ENCODE peak calls at places on chromosomes 16 and 17, in seven cellular contexts. B is NCI-H2081; P is fibroblast of pulmonary artery; D is RPMI8226; J is activated naive CD8-positive, alpha-beta T cell treated with anti-CD3 and anti-CD28 coated beads for 36 hours; Z is caudate nucleus; L is activated CD4-positive, alpha-beta T cell treated with anti-CD3 and anti-CD28 coated beads, Interleukin-2, amount 50 U/mL, for 48 hours. S is an unnamed sample.

GRCh38 chr16:588639-588888 is 1.3 kb upstream of the RAB40C start:
- DNase-seq in B (no peak), P (peak; percentile 69), D (peak; percentile 70), J (peak; percentile 73), Z (no peak), L (peak; percentile 60), S (peak; percentile 72)

GRCh38 chr17:69223809-69224208 is 4.8 kb downstream of the ABCA10 start:
- DNase-seq in B (no peak), P (peak; percentile 81), D (no peak), J (no peak), Z (no peak), L (no peak), S (no peak)

GRCh38 chr17:50879086-50879485 is 12.9 kb upstream of the TOB1 start:
- DNase-seq in B (no peak), P (no peak), D (no peak), J (no peak), Z (no peak), L (no peak), S (no peak)

GRCh38 chr17:49823614-49824013 is 24.3 kb downstream of the TAC4 start:
- DNase-seq in B (no peak), P (no peak), D (no peak), J (no peak), Z (no peak), L (no peak), S (no peak)

GRCh38 chr17:64103751-64104364 is 26.1 kb downstream of the ERN1 start:
- DNase-seq in B (no peak), P (peak; percentile 70), D (peak; percentile 83), J (no peak), Z (no peak), L (no peak), S (peak; percentile 17)

GRCh38 chr16:69469807-69470561 is 45.6 kb downstream of the CYB5B start:
- DNase-seq in B (no peak), P (no peak), D (no peak), J (peak; percentile 57), Z (no peak), L (peak; percentile 30), S (no peak)

GRCh38 chr16:81548901-81549546 is 104.4 kb downstream of the CMIP start:
- DNase-seq in B (no peak), P (no peak), D (no peak), J (no peak), Z (no peak), L (no peak), S (no peak)

GRCh38 chr16:84647830-84648594 is at the start of gene KLHL36:
- DNase-seq in B (no peak), P (peak; percentile 23), D (peak; percentile 57), J (peak; percentile 82), Z (peak; percentile 72), L (peak; percentile 70), S (peak; percentile 40)

GRCh38 chr17:34993031-34993430 is 12.7 kb downstream of the LIG3 start:
- DNase-seq in B (no peak), P (no peak), D (no peak), J (no peak), Z (no peak), L (no peak), S (no peak)

GRCh38 chr17:32241521-32242094 is 24.0 kb upstream of the RHBDL3 start:
- DNase-seq in B (no peak), P (no peak), D (no peak), J (no peak), Z (no peak), L (no peak), S (no peak)

GRCh38 chr16:19005561-19006445 is 22.1 kb downstream of the TMC7 start:
- DNase-seq in B (no peak), P (peak; percentile 20), D (peak; percentile 34), J (no peak), Z (peak; percentile 86), L (no peak), S (no peak)

GRCh38 chr17:81440511-81441244 is 45.4 kb downstream of the BAHCC1 start:
- DNase-seq in B (peak; percentile 55), P (no peak), D (peak; percentile 69), J (peak; percentile 40), Z (no peak), L (no peak), S (peak; percentile 36)

GRCh38 chr17:9003355-9004131 is 17.8 kb upstream of the NTN1 start:
- DNase-seq in B (no peak), P (no peak), D (no peak), J (no peak), Z (no peak), L (no peak), S (no peak)

GRCh38 chr16:12500771-12501170 is 302.9 kb downstream of the CPPED1 start:
- DNase-seq in B (no peak), P (no peak), D (no peak), J (no peak), Z (no peak), L (no peak), S (no peak)

GRCh38 chr17:12789075-12789975 is at the start of gene ARHGAP44:
- DNase-seq in B (peak; percentile 2), P (peak; percentile 65), D (peak; percentile 22), J (peak; percentile 34), Z (peak; percentile 71), L (peak; percentile 19), S (no peak)

GRCh38 chr16:85151603-85152413 is 39.5 kb upstream of the CIBAR2 start:
- DNase-seq in B (peak; percentile 37), P (peak; percentile 80), D (no peak), J (no peak), Z (peak; percentile 63), L (no peak), S (no peak)

GRCh38 chr17:2996938-2997670 is 66.3 kb downstream of the OR1D5 start:
- DNase-seq in B (no peak), P (no peak), D (no peak), J (no peak), Z (no peak), L (no peak), S (no peak)

GRCh38 chr17:46192211-46192483 is 1.1 kb downstream of the KANSL1 start:
- DNase-seq in B (no peak), P (no peak), D (no peak), J (no peak), Z (no peak), L (no peak), S (peak; percentile 68)

GRCh38 chr16:22945361-22945760 is 131.4 kb downstream of the HS3ST2 start:
- DNase-seq in B (no peak), P (no peak), D (no peak), J (no peak), Z (no peak), L (no peak), S (no peak)

GRCh38 chr16:82005491-82005830 is 5.8 kb downstream of the SDR42E1 start:
- DNase-seq in B (no peak), P (no peak), D (no peak), J (no peak), Z (no peak), L (no peak), S (no peak)

GRCh38 chr16:80023865-80024264 is 423.3 kb upstream of the MAF start:
- DNase-seq in B (no peak), P (no peak), D (no peak), J (no peak), Z (no peak), L (no peak), S (no peak)

GRCh38 chr17:3864534-3864933 is 18.5 kb upstream of the NCBP3 start:
- DNase-seq in B (no peak), P (no peak), D (no peak), J (no peak), Z (no peak), L (no peak), S (no peak)

GRCh38 chr16:11534262-11534661 is 52.5 kb downstream of the LITAF start:
- DNase-seq in B (no peak), P (peak; percentile 48), D (peak; percentile 22), J (no peak), Z (no peak), L (no peak), S (no peak)

GRCh38 chr17:8337802-8338744 is 1.6 kb upstream of the ODF4 start:
- DNase-seq in B (no peak), P (no peak), D (no peak), J (no peak), Z (no peak), L (no peak), S (peak; percentile 85)

GRCh38 chr17:45430738-45431530 is 1.7 kb downstream of the ARHGAP27 start:
- DNase-seq in B (no peak), P (no peak), D (peak; percentile 65), J (peak; percentile 67), Z (no peak), L (peak; percentile 34), S (no peak)

GRCh38 chr16:74019608-74020007 is 277.0 kb upstream of the PSMD7 start:
- DNase-seq in B (no peak), P (no peak), D (no peak), J (no peak), Z (no peak), L (no peak), S (no peak)

GRCh38 chr17:50255766-50256480 is 18.3 kb upstream of the TMEM92 start:
- DNase-seq in B (no peak), P (no peak), D (no peak), J (no peak), Z (no peak), L (no peak), S (no peak)

GRCh38 chr17:17876959-17877547 is 40.3 kb upstream of the SREBF1 start:
- DNase-seq in B (no peak), P (peak; percentile 71), D (no peak), J (no peak), Z (no peak), L (no peak), S (no peak)

GRCh38 chr17:51820252-51820651 is 338.3 kb downstream of the CA10 start:
- DNase-seq in B (no peak), P (no peak), D (no peak), J (no peak), Z (no peak), L (no peak), S (no peak)

GRCh38 chr16:35687781-35688180 is 2228.4 kb downstream of the TP53TG3F start:
- DNase-seq in B (no peak), P (no peak), D (no peak), J (no peak), Z (no peak), L (no peak), S (no peak)

GRCh38 chr17:83144421-83145357 is 65.3 kb downstream of the METRNL start:
- DNase-seq in B (peak; percentile 5), P (no peak), D (no peak), J (no peak), Z (no peak), L (no peak), S (no peak)

GRCh38 chr17:6435968-6436367 is 1.0 kb upstream of the AIPL1 start:
- DNase-seq in B (peak; percentile 49), P (peak; percentile 76), D (peak; percentile 62), J (peak; percentile 56), Z (peak; percentile 27), L (peak; percentile 62), S (peak; percentile 83)

GRCh38 chr17:10626378-10626777 is 30.7 kb downstream of the MYH3 start:
- DNase-seq in B (no peak), P (no peak), D (no peak), J (no peak), Z (no peak), L (no peak), S (no peak)

GRCh38 chr16:49492090-49492801 is 118.6 kb downstream of the C16orf78 start:
- DNase-seq in B (no peak), P (peak; percentile 12), D (peak; percentile 60), J (peak; percentile 53), Z (peak; percentile 38), L (peak; percentile 38), S (peak; percentile 0)

S was measured in OCI-M1.